ENCODE peak calls at places on chromosome 12, in six cellular contexts. M, F, W, K, C and E are unnamed samples.

GRCh38 chr12:77578471-77579262 is 252.0 kb upstream of the NAV3 start:
- DNase-seq in F (no peak), M (no peak), K (no peak), C (no peak), W (no peak), E (no peak)

GRCh38 chr12:12689672-12690287 is 6.2 kb downstream of the GPR19 start:
- DNase-seq in W (no peak), C (no peak), M (no peak), F (no peak), K (no peak), E (no peak)

GRCh38 chr12:115790526-115790925 is 487.0 kb downstream of the MED13L start:
- DNase-seq in M (no peak), C (no peak), W (no peak), K (no peak), F (no peak), E (no peak)

GRCh38 chr12:19759229-19759628 is 319.9 kb downstream of the AEBP2 start:
- DNase-seq in F (peak), C (peak), K (no peak), M (no peak), W (no peak), E (peak)

GRCh38 chr12:120199595-120200306 is 1.2 kb downstream of the RPLP0 start:
- DNase-seq in W (no peak), F (peak), M (no peak), C (peak), K (no peak), E (peak)

GRCh38 chr12:1422604-1423315 is 171.6 kb downstream of the FBXL14 start:
- DNase-seq in W (no peak), M (no peak), C (no peak), F (no peak), K (no peak), E (no peak)

GRCh38 chr12:85322715-85323114 is 42.7 kb downstream of the ALX1 start:
- DNase-seq in M (no peak), K (no peak), F (no peak), W (no peak), C (no peak), E (no peak)

GRCh38 chr12:122880668-122881067 is 15.3 kb downstream of the VPS37B start:
- DNase-seq in F (no peak), C (peak), W (no peak), K (peak), M (peak), E (no peak)

GRCh38 chr12:127214196-127214595 is 1052.8 kb upstream of the TMEM132C start:
- DNase-seq in C (no peak), W (no peak), M (no peak), K (no peak), F (no peak), E (no peak)

GRCh38 chr12:116659771-116660481 is 77.9 kb downstream of the SPRING1 start:
- DNase-seq in K (no peak), F (no peak), M (no peak), C (peak), W (no peak), E (no peak)

GRCh38 chr12:34391771-34392581 is 369.7 kb downstream of the ALG10 start:
- DNase-seq in K (no peak), F (no peak), C (no peak), M (no peak), W (no peak), E (no peak)

GRCh38 chr12:79296871-79297270 is 393.9 kb downstream of the PAWR start:
- DNase-seq in C (no peak), W (no peak), K (no peak), M (no peak), F (no peak), E (no peak)

GRCh38 chr12:82970614-82971013 is 283.9 kb downstream of the TMTC2 start:
- DNase-seq in C (no peak), K (no peak), M (no peak), W (no peak), F (no peak), E (no peak)

GRCh38 chr12:77938301-77938700 is 107.6 kb downstream of the NAV3 start:
- DNase-seq in W (no peak), C (no peak), F (no peak), M (no peak), K (no peak), E (no peak)

GRCh38 chr12:74509886-74510285 is 27.7 kb upstream of the ATXN7L3B start:
- DNase-seq in W (no peak), K (no peak), M (no peak), F (no peak), C (no peak), E (no peak)

GRCh38 chr12:48815281-48816110 is 2.8 kb upstream of the CACNB3 start:
- DNase-seq in K (peak), F (peak), M (peak), C (peak), W (no peak), E (peak)

GRCh38 chr12:52530366-52530765 is 10.2 kb upstream of the KRT5 start:
- DNase-seq in M (no peak), F (no peak), W (no peak), C (no peak), K (no peak), E (no peak)

GRCh38 chr12:109723311-109723791 is 9.7 kb downstream of the FAM222A start:
- DNase-seq in M (no peak), C (no peak), K (no peak), W (no peak), F (no peak), E (no peak)

GRCh38 chr12:130714591-130715149 is 1.4 kb downstream of the RIMBP2 start:
- DNase-seq in K (no peak), F (no peak), W (no peak), C (no peak), M (no peak), E (no peak)

GRCh38 chr12:15158114-15158513 is 63.1 kb downstream of the RERG start:
- DNase-seq in K (no peak), C (no peak), M (no peak), W (no peak), F (no peak), E (no peak)

GRCh38 chr12:31959051-31959700 is at the start of gene RESF1:
- DNase-seq in W (peak), C (peak), M (peak), F (peak), K (peak), E (peak)

GRCh38 chr12:116999066-116999465 is 88.3 kb downstream of the FBXW8 start:
- DNase-seq in C (no peak), K (no peak), M (no peak), W (no peak), F (no peak), E (no peak)

GRCh38 chr12:115709410-115710065 is 568.0 kb downstream of the MED13L start:
- DNase-seq in M (no peak), C (no peak), K (no peak), W (no peak), F (peak), E (peak)

GRCh38 chr12:93016752-93017350 is 87.8 kb upstream of the EEA1 start:
- DNase-seq in W (no peak), C (no peak), K (no peak), F (no peak), M (no peak), E (no peak)

GRCh38 chr12:92144631-92145480 is 790 bp downstream of the BTG1 start:
- DNase-seq in W (no peak), F (no peak), K (no peak), M (peak), C (peak), E (no peak)

GRCh38 chr12:55629058-55629841 is 7.4 kb upstream of the OR10P1 start:
- DNase-seq in K (no peak), F (no peak), C (no peak), M (no peak), W (no peak), E (no peak)

GRCh38 chr12:67496616-67497015 is 151.9 kb upstream of the DYRK2 start:
- DNase-seq in K (no peak), F (no peak), W (no peak), M (no peak), C (no peak), E (no peak)

GRCh38 chr12:7750350-7750749 is 3.2 kb upstream of the CLEC4C start:
- DNase-seq in M (no peak), K (no peak), C (no peak), W (no peak), F (no peak), E (no peak)

GRCh38 chr12:128864516-128865186 is 11.4 kb downstream of the GLT1D1 start:
- DNase-seq in K (no peak), M (no peak), W (no peak), C (no peak), F (no peak), E (no peak)

GRCh38 chr12:63905523-63905922 is 61.0 kb downstream of the SRGAP1 start:
- DNase-seq in M (no peak), F (no peak), W (no peak), C (peak), K (no peak), E (no peak)